ENCODE peak calls at places on chromosome 12, in six cellular contexts. W, A, I, P, O and K are unnamed samples.
A peak's percentile ranks its signal among the peaks of the same experiment; 100 is the strongest.

GRCh38 chr12:75414671-75415070 is 23.8 kb downstream of the GLIPR1L2 start:
- DNase-seq in W (no peak), A (no peak), I (no peak), O (no peak), P (no peak), K (no peak)

GRCh38 chr12:56645201-56645716 is 525 bp downstream of the ATP5F1B start:
- DNase-seq in I (no peak), P (no peak), O (peak; percentile 83), W (no peak), A (no peak), K (no peak)

GRCh38 chr12:30691122-30691879 is 4.4 kb downstream of the IPO8 start:
- DNase-seq in W (peak; percentile 81), I (no peak), O (no peak), A (no peak), P (peak; percentile 50), K (no peak)

GRCh38 chr12:115632323-115632722 is 645.2 kb downstream of the MED13L start:
- DNase-seq in O (no peak), I (no peak), P (no peak), W (peak; percentile 15), A (no peak), K (no peak)

GRCh38 chr12:52216807-52217206 is 16.2 kb upstream of the KRT7 start:
- DNase-seq in I (no peak), P (peak; percentile 18), W (no peak), O (peak; percentile 41), A (no peak), K (no peak)

GRCh38 chr12:120257041-120257821 is 8.3 kb downstream of the PXN start:
- DNase-seq in W (peak; percentile 88), A (peak; percentile 32), I (no peak), O (no peak), P (no peak), K (peak; percentile 83)

GRCh38 chr12:40336573-40337199 is 111.9 kb downstream of the LRRK2 start:
- DNase-seq in O (no peak), P (no peak), I (no peak), W (peak; percentile 39), A (no peak), K (no peak)

GRCh38 chr12:48071808-48072207 is 34.1 kb downstream of the SENP1 start:
- DNase-seq in O (no peak), P (no peak), A (no peak), W (no peak), I (no peak), K (no peak)

GRCh38 chr12:124456652-124457152 is 110.7 kb downstream of the NCOR2 start:
- DNase-seq in P (peak; percentile 89), W (no peak), A (no peak), I (no peak), O (peak; percentile 93), K (no peak)

GRCh38 chr12:25557830-25558436 is 4.8 kb upstream of the LMNTD1 start:
- DNase-seq in O (no peak), P (no peak), A (no peak), W (peak; percentile 70), I (no peak), K (no peak)

GRCh38 chr12:93848453-93849120 is 171.4 kb downstream of the CRADD start:
- DNase-seq in A (no peak), P (peak; percentile 54), I (no peak), O (peak; percentile 79), W (peak; percentile 22), K (no peak)

GRCh38 chr12:55619352-55620138 is 17.1 kb upstream of the OR10P1 start:
- DNase-seq in I (no peak), W (peak; percentile 90), P (peak; percentile 55), A (peak; percentile 53), O (no peak), K (no peak)

GRCh38 chr12:74794522-74794921 is 256.9 kb downstream of the ATXN7L3B start:
- DNase-seq in P (no peak), O (no peak), W (peak; percentile 5), A (no peak), I (no peak), K (no peak)

GRCh38 chr12:113440336-113440735 is 18.2 kb downstream of the SDSL start:
- DNase-seq in W (no peak), A (no peak), P (no peak), I (no peak), O (no peak), K (no peak)

GRCh38 chr12:34397591-34398365 is 375.5 kb downstream of the ALG10 start:
- DNase-seq in A (peak; percentile 5), O (peak; percentile 50), W (no peak), P (peak; percentile 37), I (peak; percentile 28), K (peak; percentile 57)

GRCh38 chr12:98698603-98699463 is 53.7 kb downstream of the APAF1 start:
- DNase-seq in O (no peak), A (peak; percentile 17), I (peak; percentile 71), P (peak; percentile 73), W (peak; percentile 59), K (no peak)

GRCh38 chr12:124804011-124804621 is 59.5 kb downstream of the SCARB1 start:
- DNase-seq in I (no peak), O (no peak), W (peak; percentile 26), P (no peak), A (peak; percentile 28), K (no peak)

GRCh38 chr12:6925543-6926279 is 2.0 kb upstream of the ATN1 start:
- DNase-seq in O (peak; percentile 74), I (peak; percentile 84), P (peak; percentile 81), W (peak; percentile 89), A (peak; percentile 82), K (no peak)

GRCh38 chr12:53171725-53172329 is 8.7 kb upstream of the ZNF740 start:
- DNase-seq in A (no peak), I (no peak), P (no peak), O (no peak), W (no peak), K (no peak)

GRCh38 chr12:11853126-11853525 is 203.7 kb downstream of the ETV6 start:
- DNase-seq in I (no peak), O (no peak), P (no peak), A (no peak), W (no peak), K (no peak)

GRCh38 chr12:50101663-50102062 is 2.1 kb upstream of the GPD1 start:
- DNase-seq in W (peak; percentile 45), P (no peak), I (no peak), O (no peak), A (no peak), K (no peak)

GRCh38 chr12:13195848-13196301 is 651 bp upstream of the EMP1 start:
- DNase-seq in O (no peak), W (no peak), I (no peak), P (peak; percentile 78), A (no peak), K (no peak)

GRCh38 chr12:41055875-41056577 is 132.1 kb upstream of the PDZRN4 start:
- DNase-seq in I (no peak), W (no peak), O (no peak), A (no peak), P (no peak), K (no peak)

DNA sequence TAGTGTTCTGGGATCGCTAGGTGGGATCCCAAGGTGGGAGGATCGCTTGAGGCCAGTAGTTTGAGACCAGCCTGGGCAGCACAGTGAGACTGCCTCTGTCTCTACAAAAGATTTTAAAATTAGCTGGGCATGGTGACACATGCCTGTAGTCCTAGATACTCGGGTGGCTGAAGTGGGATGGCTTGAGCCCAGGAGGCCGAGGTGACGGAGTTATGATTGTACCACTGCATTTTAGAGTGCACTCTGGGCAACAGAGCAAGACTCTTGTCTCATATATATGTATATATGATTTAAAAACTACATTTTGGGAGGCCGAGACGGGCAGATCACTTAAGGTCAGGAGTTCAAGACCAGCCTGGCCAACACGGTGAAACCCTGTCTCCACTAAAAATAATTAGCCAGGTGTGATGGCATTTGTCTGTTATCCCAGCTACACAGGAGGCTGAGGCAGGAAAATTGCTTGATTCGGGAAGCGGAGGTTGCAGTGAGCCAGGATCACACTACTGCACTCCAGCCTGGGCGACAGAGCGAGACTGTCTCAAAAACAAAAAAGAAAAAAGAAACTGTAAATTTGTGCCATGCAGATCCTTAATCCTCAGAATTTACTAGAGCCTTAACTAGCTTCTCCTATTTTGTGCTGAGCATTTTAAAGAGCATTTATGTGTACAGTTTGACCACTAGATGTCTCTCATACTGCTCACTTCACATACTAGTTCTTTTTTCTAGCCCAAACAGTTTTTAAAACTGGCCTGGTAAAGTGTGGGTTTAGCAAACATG is 114.8 kb downstream of the MON2 start:
- DNase-seq in I (no peak), P (no peak), O (no peak), W (peak; percentile 58), A (no peak), K (no peak)
- TF ChIP-seq CTCF in I (peak; percentile 66), P (peak; percentile 50), O (peak; percentile 28), W (peak; percentile 54), A (peak; percentile 43), K (peak; percentile 76)

GRCh38 chr12:54569072-54569471 is 19.4 kb downstream of the PPP1R1A start:
- DNase-seq in O (no peak), W (no peak), A (no peak), I (no peak), P (no peak), K (no peak)

GRCh38 chr12:54571857-54572195 is 16.6 kb downstream of the PPP1R1A start:
- DNase-seq in A (no peak), W (no peak), I (no peak), P (no peak), O (no peak), K (no peak)

GRCh38 chr12:54569995-54570531 is 18.4 kb downstream of the PPP1R1A start:
- DNase-seq in W (no peak), O (no peak), I (no peak), P (no peak), A (no peak), K (no peak)

GRCh38 chr12:54572881-54573280 is 15.6 kb downstream of the PPP1R1A start:
- DNase-seq in P (no peak), O (no peak), W (no peak), A (no peak), I (no peak), K (no peak)

DNA sequence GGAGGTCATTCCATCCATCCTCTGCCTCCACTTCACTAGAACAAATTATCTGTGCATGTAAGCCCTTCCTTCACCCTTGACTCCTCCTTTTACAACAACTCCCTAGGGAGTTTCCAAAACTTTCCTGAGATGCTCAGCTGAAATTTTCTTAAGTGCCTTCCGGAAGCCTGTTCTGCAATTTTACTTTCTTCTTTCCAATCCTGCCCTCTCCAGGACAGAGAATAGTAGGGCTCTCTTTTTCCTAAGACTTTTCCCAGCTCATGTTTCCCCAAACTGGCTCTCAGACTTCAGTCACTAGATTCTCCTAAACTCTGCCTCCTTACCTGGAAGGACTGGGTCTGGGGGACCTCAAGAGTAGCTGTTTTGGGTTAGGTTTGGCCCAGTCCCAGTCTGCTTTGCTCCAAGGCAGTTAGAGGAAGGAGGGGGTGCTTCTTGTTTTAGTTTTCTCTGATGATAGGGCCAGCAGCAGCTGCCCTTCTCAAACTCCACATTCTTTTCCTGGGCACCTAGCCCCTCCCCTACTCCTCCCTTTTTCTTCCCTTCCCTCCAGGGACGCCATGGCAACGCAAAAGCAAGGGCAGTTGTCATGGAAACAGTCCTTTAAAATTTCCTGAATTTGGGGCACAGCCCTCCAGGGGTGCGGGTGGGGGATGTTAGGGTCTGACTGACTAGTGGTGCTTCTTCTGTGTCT is 17.1 kb downstream of the PPP1R1A start:
- DNase-seq in I (no peak), O (no peak), P (no peak), W (no peak), A (no peak), K (no peak)
- TF ChIP-seq CTCF in I (no peak), O (no peak), P (no peak), W (no peak), A (no peak), K (no peak)

GRCh38 chr12:131755305-131756113 is 44.6 kb downstream of the SFSWAP start:
- DNase-seq in O (peak; percentile 48), P (no peak), I (no peak), A (no peak), W (peak; percentile 46), K (no peak)
- TF ChIP-seq CTCF in O (no peak), P (no peak), I (no peak), A (no peak), W (peak; percentile 56), K (peak; percentile 45)

GRCh38 chr12:78392918-78393317 is 471.7 kb upstream of the SYT1 start:
- DNase-seq in O (no peak), I (no peak), W (peak; percentile 7), A (no peak), P (no peak), K (no peak)
- TF ChIP-seq CTCF in O (no peak), I (no peak), W (peak; percentile 29), A (no peak), P (no peak), K (peak; percentile 40)